ENCODE peak calls at places on chromosome X, in four cellular contexts. X is HepG2, R is K562, W is GM12878. Z is an unnamed sample.
A peak's percentile ranks its signal among the peaks of the same experiment; 100 is the strongest.

GRCh38 chrX:110310896-110311295 is 7.0 kb downstream of the AMMECR1 start:
- DNase-seq in W (no peak), X (no peak), R (peak; percentile 15), Z (no peak)

GRCh38 chrX:40262641-40263560 is 165.1 kb upstream of the BCOR start:
- DNase-seq in W (no peak), R (no peak), X (peak; percentile 8), Z (no peak)

GRCh38 chrX:15151267-15152196 is 118.4 kb downstream of the ASB9 start:
- DNase-seq in X (no peak), R (no peak), W (peak; percentile 38), Z (no peak)

GRCh38 chrX:40646489-40647306 is 663 bp downstream of the CXorf38 start:
- DNase-seq in W (no peak), X (no peak), R (peak; percentile 72), Z (peak; percentile 62)

GRCh38 chrX:38798956-38799355 is 2.3 kb upstream of the MID1IP1 start:
- DNase-seq in R (no peak), X (no peak), W (no peak), Z (no peak)

GRCh38 chrX:38561126-38561868 is at the start of gene TSPAN7:
- DNase-seq in X (peak; percentile 46), R (peak; percentile 87), W (no peak), Z (peak; percentile 89)

GRCh38 chrX:101803451-101803850 is 128.4 kb downstream of the ZMAT1 start:
- DNase-seq in X (no peak), R (no peak), W (no peak), Z (no peak)

GRCh38 chrX:73289039-73289438 is 74.4 kb upstream of the NAP1L2 start:
- DNase-seq in R (no peak), W (no peak), X (no peak), Z (peak; percentile 0)

DNA sequence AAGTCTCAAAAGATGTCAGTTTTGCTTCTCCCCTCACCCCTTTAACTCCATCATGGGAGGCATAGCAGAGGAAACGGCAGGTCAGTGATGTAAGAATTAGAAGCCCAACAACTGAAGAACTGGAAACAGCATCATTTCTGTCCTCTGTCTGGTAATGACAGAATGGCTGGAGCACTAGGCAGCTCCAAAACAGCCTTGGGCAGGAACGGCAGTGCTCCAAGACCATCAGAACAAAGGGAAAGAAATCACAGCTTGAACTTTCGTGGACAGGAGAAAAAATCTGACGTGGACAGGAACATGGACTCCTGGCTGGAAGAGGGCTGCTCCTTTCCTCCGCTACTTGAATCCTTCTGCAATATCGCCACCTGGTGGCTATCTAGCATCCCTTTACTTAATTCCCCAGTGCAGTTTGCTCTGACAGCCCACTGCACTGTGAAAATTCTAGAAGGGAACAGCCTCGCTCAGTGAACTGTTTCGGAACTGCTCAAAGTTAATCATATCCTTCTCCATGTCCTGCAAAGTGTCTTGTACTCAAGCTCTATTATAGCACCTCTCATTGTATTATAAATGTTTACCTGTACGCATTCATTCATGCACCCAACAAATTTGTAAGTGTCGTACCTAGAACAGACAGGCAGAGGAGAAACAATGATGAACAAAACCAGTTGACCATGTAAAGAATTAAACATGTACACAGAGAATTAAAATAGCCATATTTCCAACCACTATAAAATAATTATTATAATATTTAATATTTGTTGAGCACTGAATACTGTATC is 20.4 kb downstream of the SLC25A53 start:
- DNase-seq in X (peak; percentile 70), R (peak; percentile 56), W (peak; percentile 35), Z (peak; percentile 62)
- TF ChIP-seq SIN3A in X (no peak), R (no peak), W (no peak), Z (no peak)

GRCh38 chrX:20498851-20499635 is 232.3 kb upstream of the RPS6KA3 start:
- DNase-seq in W (no peak), X (no peak), R (no peak), Z (no peak)
- TF ChIP-seq FOXM1 in W (no peak), X (no peak), R (no peak), Z (no peak)

GRCh38 chrX:10047631-10048030 is 80.5 kb downstream of the CLDN34 start:
- DNase-seq in R (no peak), X (no peak), W (no peak), Z (no peak)
- H3K4me3 ChIP-seq in R (no peak overlapping the region), X (no peak overlapping the region), W (no peak overlapping the region), Z (no peak overlapping the region)

DNA sequence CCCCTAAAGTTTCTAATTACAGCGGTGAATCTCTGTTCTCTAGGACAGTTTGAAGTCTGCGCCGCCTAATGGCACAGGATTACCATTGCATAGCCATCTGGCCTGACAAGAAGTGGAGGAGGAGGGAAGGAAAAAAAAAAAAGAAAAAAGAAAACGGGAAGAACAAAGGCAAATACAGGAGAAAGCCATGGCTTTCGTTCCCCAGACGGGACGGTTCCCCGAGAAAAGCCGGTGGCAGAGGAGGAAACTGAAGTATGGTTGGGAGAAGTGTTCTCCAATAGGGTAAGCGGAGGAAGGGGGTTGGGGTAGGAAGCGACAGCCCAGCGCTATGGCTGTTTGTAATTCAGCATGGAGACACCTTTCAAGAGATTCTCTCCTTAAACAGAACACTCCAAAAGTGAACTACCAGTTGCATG is 80.8 kb downstream of the HMGN5 start:
- DNase-seq in W (peak; percentile 30), X (peak; percentile 18), R (peak; percentile 15), Z (peak; percentile 8)
- TF ChIP-seq SIN3A in W (no peak), X (no peak), R (no peak), Z (no peak)

GRCh38 chrX:21996872-21997271 is 35.3 kb upstream of the PHEX start:
- DNase-seq in R (no peak), W (no peak), X (peak; percentile 17), Z (no peak)
- TF ChIP-seq FOXM1 in R (no peak), W (no peak), X (no peak), Z (no peak)

Z was measured in SK-N-SH.